ENCODE peak calls at places on chromosomes 11 and 22, in six cellular contexts. One of them, this sample, is unnamed.
A peak's percentile ranks its signal among the peaks of the same experiment; 100 is the strongest.

GRCh38 chr11:3632070-3632660 is 9.6 kb downstream of the ART5 start:
- DNase-seq in Peyer's patch: no peak
- DNase-seq in BJ: no peak
- DNase-seq in coronary artery: no peak
- DNase-seq in neural progenitor cell: no peak
- DNase-seq in A549: no peak
- DNase-seq in this sample: no peak

GRCh38 chr22:45678961-45679912 is 7.6 kb downstream of the ATXN10 start:
- DNase-seq in Peyer's patch: no peak
- DNase-seq in BJ: peak; percentile 62
- DNase-seq in coronary artery: no peak
- DNase-seq in neural progenitor cell: no peak
- DNase-seq in A549: no peak
- DNase-seq in this sample: no peak

GRCh38 chr11:46330887-46331652 is 16.2 kb upstream of the DGKZ start:
- DNase-seq in Peyer's patch: no peak
- DNase-seq in BJ: no peak
- DNase-seq in coronary artery: no peak
- DNase-seq in neural progenitor cell: no peak
- DNase-seq in A549: no peak
- DNase-seq in this sample: no peak

GRCh38 chr22:27913162-27913741 is 5.8 kb downstream of the PITPNB start:
- DNase-seq in Peyer's patch: no peak
- DNase-seq in BJ: no peak
- DNase-seq in coronary artery: no peak
- DNase-seq in neural progenitor cell: no peak
- DNase-seq in A549: no peak
- DNase-seq in this sample: no peak

GRCh38 chr11:134691985-134692384 is 279.9 kb upstream of the B3GAT1 start:
- DNase-seq in Peyer's patch: no peak
- DNase-seq in BJ: no peak
- DNase-seq in coronary artery: no peak
- DNase-seq in neural progenitor cell: no peak
- DNase-seq in A549: no peak
- DNase-seq in this sample: no peak

GRCh38 chr11:24965780-24966179 is 468.9 kb downstream of the LUZP2 start:
- DNase-seq in Peyer's patch: no peak
- DNase-seq in BJ: no peak
- DNase-seq in coronary artery: no peak
- DNase-seq in neural progenitor cell: no peak
- DNase-seq in A549: no peak
- DNase-seq in this sample: no peak

GRCh38 chr11:64620286-64620962 is 29.4 kb downstream of the SLC22A12 start:
- DNase-seq in Peyer's patch: peak; percentile 80
- DNase-seq in BJ: no peak
- DNase-seq in coronary artery: no peak
- DNase-seq in neural progenitor cell: peak; percentile 71
- DNase-seq in A549: no peak
- DNase-seq in this sample: peak; percentile 31

GRCh38 chr11:79264284-79264683 is 176.5 kb downstream of the TENM4 start:
- DNase-seq in Peyer's patch: no peak
- DNase-seq in BJ: no peak
- DNase-seq in coronary artery: no peak
- DNase-seq in neural progenitor cell: no peak
- DNase-seq in A549: no peak
- DNase-seq in this sample: no peak

GRCh38 chr11:8988329-8989234 is 15.2 kb downstream of the NRIP3 start:
- DNase-seq in Peyer's patch: no peak
- DNase-seq in BJ: peak; percentile 5
- DNase-seq in coronary artery: no peak
- DNase-seq in neural progenitor cell: no peak
- DNase-seq in A549: no peak
- DNase-seq in this sample: no peak

GRCh38 chr22:43411981-43412807 is at the start of gene MPPED1:
- DNase-seq in Peyer's patch: no peak
- DNase-seq in BJ: no peak
- DNase-seq in coronary artery: no peak
- DNase-seq in neural progenitor cell: peak; percentile 65
- DNase-seq in A549: no peak
- DNase-seq in this sample: no peak

GRCh38 chr22:44574057-44574456 is 76.0 kb upstream of the RTL6 start:
- DNase-seq in Peyer's patch: peak; percentile 41
- DNase-seq in BJ: peak; percentile 21
- DNase-seq in coronary artery: no peak
- DNase-seq in neural progenitor cell: no peak
- DNase-seq in A549: peak; percentile 76
- DNase-seq in this sample: no peak

GRCh38 chr22:29163808-29164207 is 41.9 kb upstream of the EMID1 start:
- DNase-seq in Peyer's patch: peak; percentile 9
- DNase-seq in BJ: no peak
- DNase-seq in coronary artery: no peak
- DNase-seq in neural progenitor cell: no peak
- DNase-seq in A549: no peak
- DNase-seq in this sample: no peak

GRCh38 chr11:12841946-12842630 is 167.0 kb upstream of the RASSF10 start:
- DNase-seq in Peyer's patch: no peak
- DNase-seq in BJ: peak; percentile 73
- DNase-seq in coronary artery: no peak
- DNase-seq in neural progenitor cell: peak; percentile 57
- DNase-seq in A549: peak; percentile 61
- DNase-seq in this sample: no peak

GRCh38 chr22:35335936-35336781 is 36.5 kb downstream of the TOM1 start:
- DNase-seq in Peyer's patch: no peak
- DNase-seq in BJ: no peak
- DNase-seq in coronary artery: no peak
- DNase-seq in neural progenitor cell: no peak
- DNase-seq in A549: no peak
- DNase-seq in this sample: no peak

GRCh38 chr11:100686476-100686875 is 612 bp upstream of the ARHGAP42 start:
- DNase-seq in Peyer's patch: no peak
- DNase-seq in BJ: no peak
- DNase-seq in coronary artery: no peak
- DNase-seq in neural progenitor cell: peak; percentile 15
- DNase-seq in A549: no peak
- DNase-seq in this sample: no peak

GRCh38 chr11:12276831-12277475 is 100.4 kb upstream of the PARVA start:
- DNase-seq in Peyer's patch: peak; percentile 10
- DNase-seq in BJ: no peak
- DNase-seq in coronary artery: peak; percentile 50
- DNase-seq in neural progenitor cell: no peak
- DNase-seq in A549: no peak
- DNase-seq in this sample: no peak

GRCh38 chr11:33290319-33290718 is 33.1 kb downstream of the HIPK3 start:
- DNase-seq in Peyer's patch: no peak
- DNase-seq in BJ: no peak
- DNase-seq in coronary artery: no peak
- DNase-seq in neural progenitor cell: no peak
- DNase-seq in A549: no peak
- DNase-seq in this sample: no peak

GRCh38 chr11:65301491-65302329 is 13.0 kb upstream of the CDC42EP2 start:
- DNase-seq in Peyer's patch: no peak
- DNase-seq in BJ: no peak
- DNase-seq in coronary artery: no peak
- DNase-seq in neural progenitor cell: peak; percentile 78
- DNase-seq in A549: no peak
- DNase-seq in this sample: peak; percentile 58

GRCh38 chr22:33347002-33347401 is 288.8 kb upstream of the SYN3 start:
- DNase-seq in Peyer's patch: no peak
- DNase-seq in BJ: no peak
- DNase-seq in coronary artery: no peak
- DNase-seq in neural progenitor cell: no peak
- DNase-seq in A549: no peak
- DNase-seq in this sample: no peak

GRCh38 chr11:2748814-2749554 is 49.2 kb upstream of the KCNQ1OT1 start:
- DNase-seq in Peyer's patch: no peak
- DNase-seq in BJ: no peak
- DNase-seq in coronary artery: no peak
- DNase-seq in neural progenitor cell: no peak
- DNase-seq in A549: no peak
- DNase-seq in this sample: no peak

GRCh38 chr11:57647960-57648776 is 1.5 kb downstream of the YPEL4 start:
- DNase-seq in Peyer's patch: no peak
- DNase-seq in BJ: no peak
- DNase-seq in coronary artery: no peak
- DNase-seq in neural progenitor cell: no peak
- DNase-seq in A549: no peak
- DNase-seq in this sample: no peak

GRCh38 chr11:75557649-75558494 is 4.2 kb upstream of the SERPINH1 start:
- DNase-seq in Peyer's patch: no peak
- DNase-seq in BJ: peak; percentile 68
- DNase-seq in coronary artery: peak; percentile 88
- DNase-seq in neural progenitor cell: no peak
- DNase-seq in A549: no peak
- DNase-seq in this sample: no peak

GRCh38 chr11:4038973-4039372 is 55.6 kb upstream of the RRM1 start:
- DNase-seq in Peyer's patch: no peak
- DNase-seq in BJ: no peak
- DNase-seq in coronary artery: no peak
- DNase-seq in neural progenitor cell: no peak
- DNase-seq in A549: no peak
- DNase-seq in this sample: no peak

DNA sequence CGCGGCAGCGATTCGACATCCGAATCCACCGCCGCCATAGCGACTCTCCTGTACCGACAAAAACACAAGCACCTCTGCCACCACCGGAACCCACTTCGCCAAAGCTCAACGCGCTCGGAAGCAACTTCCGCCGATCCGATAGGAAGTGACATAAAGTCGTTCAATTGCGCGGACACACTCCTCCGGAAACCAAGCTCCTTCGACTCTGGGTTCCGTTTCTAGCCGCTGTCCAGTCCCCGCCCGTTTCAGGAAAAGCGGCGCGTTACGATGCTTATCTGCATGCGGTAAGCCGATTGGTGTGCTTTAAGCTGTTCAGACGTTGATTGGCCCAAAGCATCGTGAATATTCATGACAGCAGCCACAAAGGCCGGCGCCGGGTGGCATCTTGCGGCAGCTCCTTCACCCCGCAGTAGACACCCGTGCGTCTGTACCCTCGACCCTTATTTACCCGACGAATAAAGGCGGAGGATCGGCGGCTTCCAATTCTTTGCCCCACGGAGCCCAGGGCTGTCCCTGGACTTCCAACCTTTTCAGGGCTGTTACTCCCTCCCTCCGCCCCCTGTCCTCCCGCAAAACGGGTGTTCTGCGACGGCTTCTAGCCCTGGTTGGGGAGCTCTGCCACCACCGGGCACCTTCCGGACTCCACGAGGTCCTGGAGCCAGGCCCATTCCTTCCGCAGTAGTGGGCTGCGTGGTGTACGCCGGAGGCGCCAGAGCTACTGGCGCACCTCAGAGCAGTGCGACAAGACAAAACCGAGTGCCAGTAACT is at the start of gene TUT1:
- DNase-seq in Peyer's patch: peak; percentile 99
- DNase-seq in BJ: peak; percentile 96
- DNase-seq in coronary artery: peak; percentile 98
- DNase-seq in neural progenitor cell: peak; percentile 100
- DNase-seq in A549: peak; percentile 100
- DNase-seq in this sample: peak; percentile 91
- TF ChIP-seq CTCF in Peyer's patch: no peak
- TF ChIP-seq CTCF in BJ: no peak
- TF ChIP-seq CTCF in coronary artery: no peak
- TF ChIP-seq CTCF in neural progenitor cell: peak; percentile 7
- TF ChIP-seq CTCF in A549: no peak
- TF ChIP-seq CTCF in this sample: no peak

GRCh38 chr11:125090816-125091215 is 20.6 kb downstream of the TMEM218 start:
- DNase-seq in Peyer's patch: no peak
- DNase-seq in BJ: no peak
- DNase-seq in coronary artery: no peak
- DNase-seq in neural progenitor cell: no peak
- DNase-seq in A549: no peak
- DNase-seq in this sample: no peak

GRCh38 chr11:125091877-125092664 is 19.4 kb downstream of the TMEM218 start:
- DNase-seq in Peyer's patch: no peak
- DNase-seq in BJ: no peak
- DNase-seq in coronary artery: no peak
- DNase-seq in neural progenitor cell: peak; percentile 13
- DNase-seq in A549: no peak
- DNase-seq in this sample: no peak

GRCh38 chr11:125092669-125093068 is 18.8 kb downstream of the TMEM218 start:
- DNase-seq in Peyer's patch: no peak
- DNase-seq in BJ: no peak
- DNase-seq in coronary artery: no peak
- DNase-seq in neural progenitor cell: no peak
- DNase-seq in A549: no peak
- DNase-seq in this sample: no peak

GRCh38 chr11:125093502-125093901 is 17.9 kb downstream of the TMEM218 start:
- DNase-seq in Peyer's patch: no peak
- DNase-seq in BJ: no peak
- DNase-seq in coronary artery: no peak
- DNase-seq in neural progenitor cell: no peak
- DNase-seq in A549: no peak
- DNase-seq in this sample: no peak

GRCh38 chr11:125091247-125091876 is 20.1 kb downstream of the TMEM218 start:
- DNase-seq in Peyer's patch: no peak
- DNase-seq in BJ: no peak
- DNase-seq in coronary artery: no peak
- DNase-seq in neural progenitor cell: peak; percentile 89
- DNase-seq in A549: peak; percentile 46
- DNase-seq in this sample: peak; percentile 45
- TF ChIP-seq CTCF in Peyer's patch: peak; percentile 33
- TF ChIP-seq CTCF in BJ: peak; percentile 62
- TF ChIP-seq CTCF in coronary artery: peak; percentile 47
- TF ChIP-seq CTCF in neural progenitor cell: peak; percentile 96
- TF ChIP-seq CTCF in A549: peak; percentile 51
- TF ChIP-seq CTCF in this sample: peak; percentile 88

GRCh38 chr11:235998-236773 is at the start of gene SIRT3:
- DNase-seq in Peyer's patch: peak; percentile 95
- DNase-seq in BJ: no peak
- DNase-seq in coronary artery: peak; percentile 90
- DNase-seq in neural progenitor cell: peak; percentile 93
- DNase-seq in A549: peak; percentile 90
- DNase-seq in this sample: peak; percentile 64
- TF ChIP-seq CTCF in Peyer's patch: peak; percentile 32
- TF ChIP-seq CTCF in BJ: peak; percentile 21
- TF ChIP-seq CTCF in coronary artery: no peak
- TF ChIP-seq CTCF in neural progenitor cell: peak; percentile 32
- TF ChIP-seq CTCF in A549: no peak
- TF ChIP-seq CTCF in this sample: no peak

GRCh38 chr22:31574015-31574670 is 77.8 kb downstream of the SFI1 start:
- DNase-seq in Peyer's patch: no peak
- DNase-seq in BJ: no peak
- DNase-seq in coronary artery: no peak
- DNase-seq in neural progenitor cell: no peak
- DNase-seq in A549: no peak
- DNase-seq in this sample: no peak

GRCh38 chr22:31569126-31569525 is 72.8 kb downstream of the SFI1 start:
- DNase-seq in Peyer's patch: no peak
- DNase-seq in BJ: no peak
- DNase-seq in coronary artery: no peak
- DNase-seq in neural progenitor cell: no peak
- DNase-seq in A549: no peak
- DNase-seq in this sample: no peak

GRCh38 chr22:31577711-31578110 is 81.4 kb downstream of the SFI1 start:
- DNase-seq in Peyer's patch: no peak
- DNase-seq in BJ: no peak
- DNase-seq in coronary artery: no peak
- DNase-seq in neural progenitor cell: no peak
- DNase-seq in A549: no peak
- DNase-seq in this sample: no peak

GRCh38 chr22:31575190-31575589 is 78.9 kb downstream of the SFI1 start:
- DNase-seq in Peyer's patch: no peak
- DNase-seq in BJ: no peak
- DNase-seq in coronary artery: no peak
- DNase-seq in neural progenitor cell: no peak
- DNase-seq in A549: no peak
- DNase-seq in this sample: no peak

GRCh38 chr22:31572939-31573338 is 76.6 kb downstream of the SFI1 start:
- DNase-seq in Peyer's patch: no peak
- DNase-seq in BJ: no peak
- DNase-seq in coronary artery: no peak
- DNase-seq in neural progenitor cell: no peak
- DNase-seq in A549: no peak
- DNase-seq in this sample: no peak
- TF ChIP-seq CTCF in Peyer's patch: no peak
- TF ChIP-seq CTCF in BJ: no peak
- TF ChIP-seq CTCF in coronary artery: no peak
- TF ChIP-seq CTCF in neural progenitor cell: no peak
- TF ChIP-seq CTCF in A549: no peak
- TF ChIP-seq CTCF in this sample: no peak